ENCODE peak calls at places on chromosomes 6 and 20, in ten cellular contexts. H, P, S, W, E, U, Q, B, F and A are unnamed samples. For H3K4me1, the result is how much of the 10 kb centered on the place peaks cover.

GRCh38 chr20:62900692-62901584 is 25.4 kb downstream of the DIDO1 start:
- DNase-seq in P (no peak), S (no peak), B (peak), Q (no peak), U (no peak), W (peak), F (peak), E (no peak), H (no peak), A (no peak)

GRCh38 chr20:14062171-14062570 is 66.9 kb downstream of the MACROD2 start:
- DNase-seq in Q (no peak), H (no peak), F (no peak), B (no peak), U (no peak), E (no peak), S (no peak), W (no peak), P (no peak), A (no peak)

GRCh38 chr6:41939091-41939847 is 2.3 kb downstream of the CCND3 start:
- DNase-seq in U (no peak), H (no peak), P (peak), S (peak), F (peak), Q (no peak), E (no peak), B (peak), W (no peak), A (peak)

GRCh38 chr6:121435444-121436069 is at the start of gene GJA1:
- DNase-seq in E (no peak), U (no peak), S (peak), Q (no peak), H (no peak), P (no peak), F (peak), B (no peak), W (no peak), A (no peak)

GRCh38 chr6:22613695-22614094 is 44.3 kb downstream of the HDGFL1 start:
- DNase-seq in Q (no peak), H (no peak), S (peak), P (no peak), W (no peak), E (no peak), B (no peak), U (no peak), F (no peak), A (no peak)

GRCh38 chr20:53216856-53217576 is 244.9 kb downstream of the TSHZ2 start:
- DNase-seq in E (peak), F (peak), S (no peak), W (no peak), U (peak), P (peak), B (peak), Q (peak), H (peak), A (peak)

GRCh38 chr6:98579089-98579488 is 255.3 kb upstream of the POU3F2 start:
- DNase-seq in E (no peak), F (no peak), S (no peak), H (no peak), U (no peak), W (no peak), B (no peak), P (no peak), Q (no peak), A (no peak)

GRCh38 chr20:53162251-53162835 is 190.2 kb downstream of the TSHZ2 start:
- DNase-seq in B (no peak), Q (peak), W (no peak), F (peak), E (no peak), U (no peak), H (no peak), S (peak), P (no peak), A (peak)

GRCh38 chr20:40265872-40266533 is 423.0 kb downstream of the MAFB start:
- DNase-seq in B (no peak), P (no peak), F (peak), U (no peak), Q (no peak), W (no peak), S (no peak), E (no peak), H (no peak), A (no peak)

GRCh38 chr6:8814440-8815000 is 379.2 kb upstream of the SLC35B3 start:
- DNase-seq in W (no peak), P (no peak), S (no peak), E (no peak), H (no peak), U (no peak), F (no peak), Q (no peak), B (no peak), A (no peak)

GRCh38 chr6:160510199-160510598 is 153.9 kb downstream of the LPA start:
- DNase-seq in U (no peak), F (no peak), Q (no peak), E (no peak), W (no peak), S (peak), P (no peak), H (no peak), B (no peak), A (no peak)

GRCh38 chr20:2162823-2163166 is 61.2 kb downstream of the STK35 start:
- DNase-seq in F (no peak), Q (no peak), E (no peak), H (no peak), B (no peak), P (no peak), U (no peak), W (no peak), S (no peak), A (no peak)

GRCh38 chr20:62433655-62434054 is 6.3 kb upstream of the RBBP8NL start:
- DNase-seq in U (no peak), P (no peak), E (no peak), Q (no peak), S (no peak), W (no peak), H (no peak), F (no peak), B (no peak), A (peak)

GRCh38 chr6:53065266-53066058 is at the start of gene FBXO9:
- DNase-seq in Q (no peak), W (no peak), H (peak), E (peak), F (peak), S (no peak), P (peak), U (peak), B (peak), A (no peak)

GRCh38 chr20:51350941-51351631 is 191.4 kb downstream of the NFATC2 start:
- DNase-seq in W (no peak), B (no peak), H (no peak), Q (no peak), P (no peak), U (no peak), E (no peak), F (no peak), S (peak), A (no peak)

DNA sequence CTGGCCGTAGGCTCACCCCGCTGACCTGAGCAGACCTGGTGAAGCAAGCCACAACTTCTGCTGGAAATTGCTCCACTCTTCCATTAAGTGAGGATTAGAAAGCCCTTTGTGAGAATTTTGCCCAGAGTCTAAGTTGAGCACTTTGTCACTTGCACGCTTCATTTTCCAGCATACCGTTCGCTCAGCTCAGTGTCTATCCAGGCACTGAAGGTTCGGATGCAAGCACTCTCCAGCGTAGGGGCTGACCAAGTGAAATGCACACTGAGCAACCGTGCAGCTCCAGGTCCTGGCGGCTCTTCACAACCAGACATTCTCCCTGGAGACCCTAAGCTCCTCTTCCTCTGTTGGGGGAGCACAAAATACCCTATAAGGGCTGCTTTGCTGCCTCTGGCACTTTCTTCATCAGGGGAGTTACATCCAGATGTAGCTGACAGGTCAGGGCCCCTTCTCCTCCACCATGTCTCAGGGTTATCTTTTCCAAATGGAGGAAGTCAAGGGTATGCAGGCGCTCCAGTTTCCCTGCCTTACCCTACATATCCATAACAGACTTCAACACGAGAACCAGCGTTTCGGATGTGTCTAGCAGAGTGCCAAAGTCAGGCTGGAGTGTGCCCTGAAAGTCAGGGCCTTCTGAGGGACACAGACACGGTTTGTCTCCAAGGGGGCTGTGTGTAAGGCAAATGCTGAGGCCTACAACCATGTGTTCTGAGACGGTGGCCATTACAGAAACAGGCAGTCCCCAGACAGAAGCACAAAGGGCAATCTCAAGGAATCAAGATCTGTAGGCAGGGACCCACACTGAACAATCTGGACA is 146.7 kb upstream of the AFDN start:
- DNase-seq in F (peak), P (no peak), E (no peak), H (no peak), W (no peak), U (no peak), S (no peak), Q (no peak), B (no peak), A (no peak)
- H3K4me1 ChIP-seq in F (under half), P (under half), E (under half), H (under half), W (under half), U (under half), S (under half), Q (under half), B (half or more), A (under half)

DNA sequence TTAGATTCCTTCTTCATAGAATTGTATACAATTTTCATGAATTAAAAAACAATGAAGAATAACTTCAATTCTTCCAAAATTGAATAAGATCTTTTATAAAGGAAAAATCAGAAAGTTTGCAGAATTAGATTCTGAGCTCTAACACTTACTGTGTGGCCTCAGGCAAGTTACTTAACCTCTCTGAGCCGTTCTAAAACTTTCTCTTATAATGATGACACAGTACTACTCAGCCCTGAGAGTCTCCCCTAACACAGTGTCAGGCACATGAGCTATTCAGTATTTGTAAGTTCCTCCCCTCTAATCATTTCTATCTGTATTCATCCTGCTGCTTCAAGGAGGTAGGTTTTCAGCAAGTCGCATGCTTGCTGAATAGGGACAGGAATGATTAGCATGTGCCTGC is 11.3 kb downstream of the ID4 start:
- DNase-seq in B (no peak), F (no peak), W (no peak), U (no peak), H (no peak), E (no peak), Q (no peak), P (no peak), S (no peak), A (no peak)
- H3K27ac ChIP-seq in B (no peak), F (no peak), W (no peak), U (no peak), H (no peak), E (no peak), Q (no peak), P (no peak), S (no peak), A (no peak)

GRCh38 chr6:158329531-158329930 is 17.3 kb downstream of the TULP4 start:
- DNase-seq in F (no peak), Q (no peak), U (no peak), S (no peak), B (no peak), E (no peak), H (no peak), P (no peak), W (no peak), A (no peak)
- H3K4me1 ChIP-seq in F (under half), Q (under half), U (under half), S (under half), B (under half), E (under half), H (under half), P (under half), W (under half), A (under half)

DNA sequence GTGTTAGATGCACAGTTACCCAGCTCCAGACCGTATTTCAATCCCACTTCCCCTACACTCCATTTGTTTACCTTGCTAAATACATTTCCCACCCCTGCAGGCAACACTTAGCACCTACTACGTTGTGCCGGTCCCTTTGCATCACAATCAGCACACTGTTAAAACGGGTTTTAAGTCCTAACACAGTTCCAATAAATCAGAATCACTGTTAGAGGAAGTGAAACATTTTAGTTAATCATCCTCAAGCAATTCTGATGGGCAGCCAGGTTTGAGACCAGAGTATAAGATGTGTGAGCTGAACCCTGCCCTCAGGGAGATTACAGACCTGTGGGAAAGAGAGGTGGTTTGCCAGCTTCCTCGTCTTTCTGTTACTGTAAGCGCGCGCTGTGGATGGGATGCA is 3.0 kb downstream of the ZCCHC3 start:
- DNase-seq in Q (no peak), U (no peak), E (no peak), P (no peak), S (no peak), B (no peak), W (no peak), F (no peak), H (no peak), A (no peak)
- H3K27ac ChIP-seq in Q (no peak), U (no peak), E (no peak), P (no peak), S (peak), B (no peak), W (no peak), F (no peak), H (no peak), A (no peak)

GRCh38 chr6:40706222-40706621 is 119.1 kb upstream of the LRFN2 start:
- DNase-seq in F (peak), U (no peak), W (no peak), P (no peak), S (no peak), B (no peak), H (no peak), E (no peak), Q (no peak), A (no peak)

GRCh38 chr6:40710626-40711354 is 123.6 kb upstream of the LRFN2 start:
- DNase-seq in H (no peak), W (no peak), B (no peak), Q (no peak), P (no peak), F (no peak), U (no peak), S (no peak), E (no peak), A (no peak)

GRCh38 chr6:40713002-40713719 is 126.0 kb upstream of the LRFN2 start:
- DNase-seq in Q (no peak), F (peak), P (no peak), U (no peak), S (no peak), B (no peak), E (no peak), W (no peak), H (no peak), A (no peak)

GRCh38 chr6:40708049-40708448 is 120.9 kb upstream of the LRFN2 start:
- DNase-seq in F (no peak), Q (no peak), P (no peak), W (no peak), U (no peak), E (no peak), B (no peak), S (no peak), H (no peak), A (no peak)
- H3K4me1 ChIP-seq in F (under half), Q (under half), P (under half), W (under half), U (under half), E (under half), B (under half), S (under half), H (under half), A (under half)